ENCODE peak calls at places on chromosomes 2 and 18, in six cellular contexts. I is upper lobe of right lung, Z is cardiac muscle cell, D is mesothelial cell of epicardium, W is coronary artery, R is BE2C. N is an unnamed sample.

GRCh38 chr2:109612991-109613921 is 510 bp downstream of the SEPTIN10 start:
- DNase-seq in I (no peak), Z (peak), D (peak), W (peak), R (peak), N (no peak)

GRCh38 chr2:200843993-200844948 is 20.2 kb downstream of the CLK1 start:
- DNase-seq in I (no peak), Z (no peak), D (no peak), W (no peak), R (no peak), N (no peak)

GRCh38 chr2:145836986-145837385 is 1317.1 kb upstream of the ZEB2 start:
- DNase-seq in I (no peak), Z (no peak), D (no peak), W (no peak), R (no peak), N (no peak)

GRCh38 chr2:234278556-234279286 is 218.2 kb downstream of the ARL4C start:
- DNase-seq in I (no peak), Z (no peak), D (no peak), W (no peak), R (no peak), N (no peak)

GRCh38 chr2:156343096-156343939 is 10.8 kb upstream of the NR4A2 start:
- DNase-seq in I (no peak), Z (no peak), D (no peak), W (no peak), R (no peak), N (no peak)

GRCh38 chr2:190551928-190552327 is 17.4 kb upstream of the NEMP2 start:
- DNase-seq in I (no peak), Z (peak), D (no peak), W (no peak), R (no peak), N (no peak)

GRCh38 chr2:202938960-202939359 is 26.9 kb downstream of the CARF start:
- DNase-seq in I (no peak), Z (no peak), D (no peak), W (no peak), R (no peak), N (no peak)

GRCh38 chr2:53040536-53041229 is 726.9 kb upstream of the CHAC2 start:
- DNase-seq in I (no peak), Z (no peak), D (no peak), W (no peak), R (no peak), N (no peak)

GRCh38 chr2:239274391-239275001 is 126.3 kb downstream of the HDAC4 start:
- DNase-seq in I (peak), Z (peak), D (no peak), W (peak), R (peak), N (peak)

GRCh38 chr2:169828141-169828811 is 1.0 kb downstream of the UBR3 start:
- DNase-seq in I (no peak), Z (peak), D (no peak), W (peak), R (peak), N (peak)

GRCh38 chr2:27965841-27966240 is 75.3 kb downstream of the BABAM2 start:
- DNase-seq in I (no peak), Z (no peak), D (no peak), W (no peak), R (no peak), N (no peak)

GRCh38 chr2:62197017-62197586 is 1.2 kb downstream of the B3GNT2 start:
- DNase-seq in I (no peak), Z (no peak), D (no peak), W (no peak), R (peak), N (peak)
- TF ChIP-seq CTCF in I (no peak), Z (peak), D (no peak), W (no peak), R (no peak), N (no peak)

GRCh38 chr2:180513389-180513788 is 467.0 kb upstream of the UBE2E3 start:
- DNase-seq in I (no peak), Z (no peak), D (no peak), W (no peak), R (no peak), N (no peak)
- TF ChIP-seq CTCF in I (no peak), Z (no peak), D (no peak), W (no peak), R (no peak), N (no peak)

DNA sequence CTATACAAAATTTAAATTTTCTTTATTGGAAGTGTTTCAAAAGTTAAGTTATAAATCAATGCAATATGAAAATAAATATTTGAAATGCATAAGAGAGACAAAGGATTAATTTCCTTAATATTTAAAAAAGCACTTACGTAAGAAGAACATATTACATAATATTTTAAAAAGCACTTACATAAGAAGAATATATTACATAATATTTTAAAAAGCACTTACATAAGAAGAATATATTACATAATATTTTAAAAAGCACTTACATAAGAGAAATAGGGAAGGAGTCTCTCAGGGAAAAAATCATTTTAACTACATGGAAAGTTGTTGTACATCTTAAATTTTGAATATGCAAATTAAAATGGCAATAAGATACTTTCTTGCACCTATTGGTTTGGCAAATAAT is 17.4 kb upstream of the B4GALT6 start:
- DNase-seq in I (no peak), Z (no peak), D (no peak), W (no peak), R (no peak), N (no peak)
- TF ChIP-seq CTCF in I (no peak), Z (no peak), D (no peak), W (no peak), R (no peak), N (no peak)

GRCh38 chr2:96233880-96234316 is 25.3 kb upstream of the STARD7 start:
- DNase-seq in I (no peak), Z (no peak), D (no peak), W (no peak), R (no peak), N (no peak)
- TF ChIP-seq CTCF in I (no peak), Z (no peak), D (no peak), W (no peak), R (no peak), N (no peak)

DNA sequence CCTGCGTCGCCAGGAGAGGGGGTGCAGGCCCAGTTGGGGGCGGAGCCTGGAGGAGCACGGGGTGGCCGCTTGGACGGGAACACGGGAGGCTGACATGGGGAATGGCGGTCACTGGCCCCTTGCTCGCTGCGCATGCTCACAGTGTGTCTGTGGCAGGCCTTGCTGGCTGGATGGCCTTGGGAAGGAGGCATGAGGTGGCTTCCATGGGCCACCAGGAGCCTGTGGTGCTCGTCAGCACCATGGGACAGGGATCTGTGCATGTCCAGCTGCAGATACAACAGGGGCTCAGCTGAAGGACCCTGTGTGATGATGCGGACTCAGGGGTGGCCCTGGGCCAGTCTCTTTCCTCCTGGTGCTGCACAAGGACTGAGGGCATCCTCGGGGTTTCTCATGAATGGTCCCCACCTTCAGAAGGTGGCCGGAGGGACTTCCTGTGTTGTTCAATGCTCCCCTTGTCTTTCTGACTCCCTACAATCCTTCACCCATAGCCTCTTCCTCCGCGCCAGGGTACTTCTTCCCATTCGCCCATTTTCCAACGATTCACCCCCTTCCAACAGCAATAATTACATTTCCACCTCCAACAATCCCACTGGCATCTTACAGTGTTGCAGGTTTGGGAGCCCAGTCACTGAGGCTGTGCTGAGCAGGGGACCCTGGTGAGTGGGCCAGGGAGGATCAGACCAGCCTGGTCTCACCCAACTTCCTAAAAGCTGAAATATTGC is 3.4 kb upstream of the SP140L start:
- DNase-seq in I (no peak), Z (no peak), D (no peak), W (no peak), R (peak), N (no peak)
- TF ChIP-seq CTCF in I (no peak), Z (peak), D (no peak), W (no peak), R (peak), N (no peak)

DNA sequence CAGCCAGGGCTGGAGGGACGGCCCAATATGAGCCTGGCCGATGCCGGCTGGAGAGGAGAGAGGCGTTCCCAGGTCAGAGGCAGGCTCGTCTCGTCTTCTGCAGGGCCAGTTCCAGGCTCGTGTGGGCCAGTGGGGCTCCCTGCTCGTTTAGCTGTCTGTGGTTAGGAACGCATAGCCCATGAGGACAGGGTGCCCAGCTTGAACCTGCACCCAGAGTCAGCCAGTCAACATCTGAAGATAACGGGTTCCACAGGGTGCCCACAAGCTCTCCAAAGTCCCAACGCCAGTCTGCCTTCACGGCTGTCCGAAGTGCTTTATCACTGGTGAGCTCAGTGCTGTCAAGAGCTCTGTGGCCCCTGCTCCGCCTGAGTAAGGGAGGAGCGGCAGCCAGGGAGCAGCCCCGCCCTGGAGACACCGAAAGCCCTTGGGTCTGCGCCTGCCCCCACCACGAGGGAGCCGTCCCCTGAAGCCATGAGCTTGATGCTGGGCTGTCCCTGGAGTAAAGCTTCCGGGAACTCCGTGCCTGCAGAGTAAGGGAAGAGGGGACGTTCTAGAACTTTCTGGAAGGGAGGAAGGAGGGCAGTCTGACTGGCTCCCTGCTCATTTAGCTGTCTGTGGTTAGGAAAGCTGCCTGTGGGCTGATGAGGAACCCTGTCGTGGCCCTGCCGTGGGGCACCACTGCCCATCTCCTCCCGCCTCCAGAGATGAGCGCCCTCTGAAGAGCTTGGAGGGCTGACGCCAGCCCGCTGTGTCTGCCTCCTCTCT is 2.7 kb upstream of the HSBP1L1 start:
- DNase-seq in I (peak), Z (no peak), D (no peak), W (no peak), R (no peak), N (no peak)
- TF ChIP-seq CTCF in I (no peak), Z (no peak), D (no peak), W (no peak), R (no peak), N (no peak)

GRCh38 chr2:88016948-88017779 is 817 bp upstream of the RNU2-63P start:
- DNase-seq in I (peak), Z (no peak), D (no peak), W (no peak), R (no peak), N (peak)
- TF ChIP-seq CTCF in I (no peak), Z (no peak), D (no peak), W (no peak), R (no peak), N (no peak)

GRCh38 chr2:45011621-45012602 is 2.7 kb upstream of the SIX2 start:
- DNase-seq in I (no peak), Z (no peak), D (no peak), W (no peak), R (no peak), N (no peak)

GRCh38 chr2:45012733-45013132 is 3.5 kb upstream of the SIX2 start:
- DNase-seq in I (no peak), Z (no peak), D (no peak), W (no peak), R (no peak), N (no peak)

GRCh38 chr2:45013229-45014015 is 4.2 kb upstream of the SIX2 start:
- DNase-seq in I (no peak), Z (peak), D (no peak), W (no peak), R (no peak), N (no peak)

GRCh38 chr2:45010706-45011036 is 1.4 kb upstream of the SIX2 start:
- DNase-seq in I (no peak), Z (peak), D (no peak), W (no peak), R (no peak), N (no peak)

GRCh38 chr2:45014016-45014702 is 4.9 kb upstream of the SIX2 start:
- DNase-seq in I (peak), Z (peak), D (no peak), W (no peak), R (peak), N (peak)
- TF ChIP-seq CTCF in I (peak), Z (peak), D (peak), W (peak), R (peak), N (peak)

GRCh38 chr2:64327129-64327509 is 126.8 kb upstream of the LGALSL start:
- DNase-seq in I (no peak), Z (no peak), D (no peak), W (no peak), R (no peak), N (no peak)

GRCh38 chr2:64325477-64325851 is 128.5 kb upstream of the LGALSL start:
- DNase-seq in I (no peak), Z (no peak), D (no peak), W (no peak), R (no peak), N (no peak)

GRCh38 chr2:64324746-64325410 is 129.1 kb upstream of the LGALSL start:
- DNase-seq in I (no peak), Z (no peak), D (no peak), W (no peak), R (no peak), N (no peak)

GRCh38 chr2:64326578-64327050 is 127.3 kb upstream of the LGALSL start:
- DNase-seq in I (no peak), Z (no peak), D (no peak), W (no peak), R (no peak), N (no peak)

GRCh38 chr2:64325852-64326577 is 127.9 kb upstream of the LGALSL start:
- DNase-seq in I (no peak), Z (no peak), D (no peak), W (no peak), R (no peak), N (no peak)
- TF ChIP-seq CTCF in I (no peak), Z (no peak), D (no peak), W (no peak), R (no peak), N (no peak)